ENCODE peak calls at places on chromosomes 3 and 15, in nine cellular contexts. T is GM12878, M is Panc1, Z is HCT116, V is SK-N-SH, C is HL-60, U is HepG2, D is K562, G is GM23338. A is an unnamed sample.

GRCh38 chr15:72229076-72229946 is 1.7 kb downstream of the PKM start:
- DNase-seq in U (no peak), V (peak; percentile 24), G (peak; percentile 28), M (no peak), T (no peak), C (peak; percentile 38), Z (no peak), D (no peak), A (no peak)

GRCh38 chr3:72721696-72722381 is 126.4 kb downstream of the SHQ1 start:
- DNase-seq in Z (no peak), D (no peak), G (no peak), V (no peak), U (no peak), T (no peak), M (no peak), C (no peak), A (no peak)

GRCh38 chr15:46297766-46298165 is 662.9 kb downstream of the SQOR start:
- DNase-seq in D (no peak), U (no peak), V (no peak), G (no peak), M (no peak), Z (no peak), C (no peak), T (peak; percentile 2), A (no peak)

GRCh38 chr3:119173325-119173724 is at the start of gene UPK1B:
- DNase-seq in D (peak; percentile 21), Z (no peak), U (no peak), T (no peak), V (no peak), M (no peak), G (peak; percentile 84), C (no peak), A (no peak)

GRCh38 chr3:99108508-99108907 is 207.0 kb upstream of the DCBLD2 start:
- DNase-seq in V (no peak), M (no peak), C (no peak), Z (no peak), T (no peak), G (no peak), U (no peak), D (no peak), A (no peak)

GRCh38 chr15:23686466-23687142 is 501 bp downstream of the NDN start:
- DNase-seq in D (no peak), V (no peak), M (no peak), U (no peak), G (peak; percentile 34), C (no peak), Z (no peak), T (no peak), A (no peak)

GRCh38 chr3:60703956-60704736 is 547.1 kb downstream of the FHIT start:
- DNase-seq in Z (no peak), T (no peak), D (no peak), U (no peak), C (no peak), V (no peak), M (no peak), G (no peak), A (no peak)

GRCh38 chr3:72625616-72626337 is 222.5 kb downstream of the SHQ1 start:
- DNase-seq in D (no peak), G (no peak), V (no peak), T (no peak), U (peak; percentile 39), C (peak; percentile 87), M (no peak), Z (no peak), A (peak; percentile 79)

GRCh38 chr15:28104326-28104725 is 5.2 kb upstream of the OCA2 start:
- DNase-seq in U (no peak), G (peak; percentile 47), D (no peak), M (no peak), C (no peak), Z (no peak), V (no peak), T (no peak), A (no peak)

GRCh38 chr15:41882689-41883483 is 11.0 kb downstream of the SPTBN5 start:
- DNase-seq in C (peak; percentile 18), Z (no peak), G (no peak), V (no peak), D (no peak), T (no peak), U (no peak), M (no peak), A (no peak)

GRCh38 chr3:52714335-52715302 is 8.7 kb downstream of the SPCS1 start:
- DNase-seq in T (no peak), D (no peak), G (peak; percentile 95), M (no peak), C (no peak), Z (no peak), U (no peak), V (peak; percentile 27), A (no peak)

GRCh38 chr3:33658971-33659848 is 58.8 kb downstream of the CLASP2 start:
- DNase-seq in Z (no peak), D (peak; percentile 63), G (peak; percentile 87), U (peak; percentile 64), T (peak; percentile 23), V (peak; percentile 74), C (no peak), M (no peak), A (peak; percentile 71)

GRCh38 chr15:98692213-98692612 is 43.9 kb downstream of the IGF1R start:
- DNase-seq in Z (no peak), C (no peak), T (no peak), M (no peak), D (no peak), G (no peak), V (no peak), U (peak; percentile 78), A (no peak)

GRCh38 chr3:46903341-46904302 is 26.1 kb downstream of the PTH1R start:
- DNase-seq in D (peak; percentile 57), V (no peak), T (no peak), U (no peak), C (no peak), G (no peak), Z (no peak), M (no peak), A (no peak)

GRCh38 chr15:96849501-96849900 is 519.0 kb downstream of the NR2F2 start:
- DNase-seq in U (no peak), Z (no peak), T (no peak), V (no peak), M (no peak), G (no peak), D (no peak), C (no peak), A (no peak)

DNA sequence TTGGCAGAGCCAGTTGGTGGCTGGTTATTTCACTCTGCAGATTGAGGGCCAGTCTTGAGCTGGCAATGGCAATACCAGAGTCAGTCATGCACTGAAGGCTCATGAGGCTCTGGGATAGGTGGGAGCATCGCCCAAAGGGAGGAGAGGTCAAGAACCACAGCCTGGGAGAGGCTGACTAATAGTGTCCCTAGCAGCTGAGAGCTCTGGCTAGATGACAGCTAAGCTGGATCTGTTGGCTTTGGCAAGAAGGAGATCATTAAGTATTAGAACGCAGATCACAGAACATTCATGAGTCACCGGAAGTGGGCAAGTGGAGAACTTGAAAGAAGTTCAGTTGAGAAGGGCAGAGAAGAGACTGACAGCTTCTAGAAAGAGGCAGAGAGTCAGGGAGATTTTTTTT is 521.1 kb downstream of the NR2F2 start:
- DNase-seq in M (no peak), Z (no peak), D (no peak), V (no peak), U (no peak), G (no peak), T (no peak), C (no peak), A (no peak)
- TF ChIP-seq REST in M (no peak), Z (no peak), D (no peak), V (no peak), U (no peak), G (no peak), T (no peak), C (no peak), A (no peak)

GRCh38 chr3:122178711-122179110 is 4.8 kb upstream of the CASR start:
- DNase-seq in Z (no peak), D (no peak), V (no peak), G (no peak), C (no peak), T (no peak), U (no peak), M (no peak), A (no peak)
- TF ChIP-seq REST in Z (no peak), D (no peak), V (no peak), G (no peak), C (no peak), T (no peak), U (no peak), M (no peak), A (no peak)

GRCh38 chr15:40878785-40879184 is 4.8 kb upstream of the RHOV start:
- DNase-seq in M (no peak), U (no peak), C (no peak), V (no peak), Z (no peak), G (no peak), D (peak; percentile 38), T (no peak), A (no peak)

GRCh38 chr15:40877691-40878090 is 3.7 kb upstream of the RHOV start:
- DNase-seq in Z (no peak), U (no peak), G (no peak), M (no peak), C (no peak), V (no peak), T (no peak), D (no peak), A (no peak)

GRCh38 chr15:40872791-40873526 is 1.1 kb downstream of the RHOV start:
- DNase-seq in Z (no peak), V (no peak), M (no peak), U (no peak), G (no peak), D (no peak), C (no peak), T (no peak), A (no peak)

GRCh38 chr15:40873625-40874561 is at the start of gene RHOV:
- DNase-seq in U (peak; percentile 62), G (peak; percentile 96), V (peak; percentile 92), C (no peak), M (no peak), Z (peak; percentile 67), T (no peak), D (peak; percentile 88), A (peak; percentile 76)

DNA sequence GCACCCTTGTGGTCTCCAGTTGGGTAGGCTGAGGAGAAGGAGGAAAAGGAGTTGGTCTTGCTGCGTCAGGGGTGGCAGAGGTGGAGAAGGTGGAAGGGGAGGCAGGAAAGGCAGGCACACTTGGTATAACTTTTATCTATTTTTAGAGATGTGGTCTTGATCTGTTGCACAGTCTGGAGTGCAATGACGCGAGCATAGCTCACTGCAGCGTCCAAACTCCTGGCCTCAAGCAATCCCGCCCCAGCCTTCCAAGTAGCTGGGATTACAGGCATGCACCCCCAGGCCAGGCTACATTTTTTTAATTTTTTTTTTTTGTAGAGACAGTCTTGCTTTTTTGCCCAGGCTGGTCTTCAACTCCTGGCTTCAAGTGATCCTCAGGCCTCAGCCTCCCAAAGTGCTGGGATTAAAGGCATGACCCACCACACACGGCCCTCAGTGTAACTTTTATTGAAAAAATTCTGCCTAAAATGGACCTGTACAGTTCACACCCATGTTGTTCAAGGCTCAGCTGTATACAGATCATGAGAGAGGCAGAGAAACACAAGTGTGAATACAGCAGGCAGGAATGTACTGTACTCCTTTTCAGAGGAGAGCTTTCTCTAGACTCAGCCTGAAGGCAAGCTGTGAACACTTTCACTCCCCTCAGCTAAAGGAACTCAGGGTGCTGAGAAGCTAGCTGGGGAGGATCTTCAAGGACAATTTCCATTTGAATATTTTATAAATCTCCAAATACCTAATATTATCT is 2.1 kb upstream of the RHOV start:
- DNase-seq in Z (no peak), U (no peak), M (no peak), G (no peak), D (no peak), T (no peak), V (no peak), C (no peak), A (no peak)
- TF ChIP-seq REST in Z (no peak), U (no peak), M (no peak), G (no peak), D (no peak), T (no peak), V (no peak), C (no peak), A (no peak)

GRCh38 chr3:197137741-197138140 is 108.1 kb upstream of the MELTF start:
- DNase-seq in D (no peak), Z (no peak), G (no peak), U (no peak), M (no peak), C (no peak), V (no peak), T (no peak), A (no peak)
- TF ChIP-seq REST in D (no peak), Z (no peak), G (no peak), U (no peak), M (no peak), C (no peak), V (no peak), T (no peak), A (no peak)

A was measured in A549.